ENCODE peak calls at places on chromosomes 4 and X, in five cellular contexts. One of them, this sample, is unnamed.

GRCh38 chr4:141458501-141458900 is 177.9 kb upstream of the IL15 start:
- DNase-seq in Right ventricle myocardium superior: no peak
- DNase-seq in KG1: no peak
- DNase-seq in activated naive CD4-positive, alpha-beta T cell treated with anti-CD3 and anti-CD28 coated beads for 36 hours: no peak
- DNase-seq in A172: peak
- DNase-seq in this sample: no peak

GRCh38 chr4:987689-988513 is 1.1 kb downstream of the IDUA start:
- DNase-seq in Right ventricle myocardium superior: no peak
- DNase-seq in KG1: no peak
- DNase-seq in activated naive CD4-positive, alpha-beta T cell treated with anti-CD3 and anti-CD28 coated beads for 36 hours: no peak
- DNase-seq in A172: no peak
- DNase-seq in this sample: no peak

GRCh38 chr4:112982677-112983076 is 66.8 kb upstream of the ANK2 start:
- DNase-seq in Right ventricle myocardium superior: no peak
- DNase-seq in KG1: no peak
- DNase-seq in activated naive CD4-positive, alpha-beta T cell treated with anti-CD3 and anti-CD28 coated beads for 36 hours: no peak
- DNase-seq in A172: no peak
- DNase-seq in this sample: peak

GRCh38 chrX:100895365-100896075 is 21.4 kb upstream of the NOX1 start:
- DNase-seq in Right ventricle myocardium superior: no peak
- DNase-seq in KG1: no peak
- DNase-seq in activated naive CD4-positive, alpha-beta T cell treated with anti-CD3 and anti-CD28 coated beads for 36 hours: peak
- DNase-seq in A172: peak
- DNase-seq in this sample: peak

GRCh38 chrX:106649523-106650428 is 38.0 kb downstream of the RADX start:
- DNase-seq in Right ventricle myocardium superior: no peak
- DNase-seq in KG1: no peak
- DNase-seq in activated naive CD4-positive, alpha-beta T cell treated with anti-CD3 and anti-CD28 coated beads for 36 hours: no peak
- DNase-seq in A172: no peak
- DNase-seq in this sample: no peak

GRCh38 chrX:105190252-105190853 is 30.1 kb downstream of the TEX13A start:
- DNase-seq in Right ventricle myocardium superior: no peak
- DNase-seq in KG1: peak
- DNase-seq in activated naive CD4-positive, alpha-beta T cell treated with anti-CD3 and anti-CD28 coated beads for 36 hours: peak
- DNase-seq in A172: peak
- DNase-seq in this sample: peak

GRCh38 chrX:27591938-27592337 is 1.8 kb downstream of the DCAF8L2 start:
- DNase-seq in Right ventricle myocardium superior: no peak
- DNase-seq in KG1: no peak
- DNase-seq in activated naive CD4-positive, alpha-beta T cell treated with anti-CD3 and anti-CD28 coated beads for 36 hours: no peak
- DNase-seq in A172: no peak
- DNase-seq in this sample: no peak

GRCh38 chr4:26372525-26373172 is 51.8 kb downstream of the RBPJ start:
- DNase-seq in Right ventricle myocardium superior: no peak
- DNase-seq in KG1: peak
- DNase-seq in activated naive CD4-positive, alpha-beta T cell treated with anti-CD3 and anti-CD28 coated beads for 36 hours: peak
- DNase-seq in A172: peak
- DNase-seq in this sample: peak

GRCh38 chr4:101292901-101293300 is 54.4 kb downstream of the PPP3CA start:
- DNase-seq in Right ventricle myocardium superior: no peak
- DNase-seq in KG1: no peak
- DNase-seq in activated naive CD4-positive, alpha-beta T cell treated with anti-CD3 and anti-CD28 coated beads for 36 hours: no peak
- DNase-seq in A172: no peak
- DNase-seq in this sample: peak

GRCh38 chrX:112731793-112732192 is 52.1 kb upstream of the LHFPL1 start:
- DNase-seq in Right ventricle myocardium superior: no peak
- DNase-seq in KG1: no peak
- DNase-seq in activated naive CD4-positive, alpha-beta T cell treated with anti-CD3 and anti-CD28 coated beads for 36 hours: no peak
- DNase-seq in A172: no peak
- DNase-seq in this sample: peak

GRCh38 chr4:14920759-14921313 is 81.4 kb upstream of the CPEB2 start:
- DNase-seq in Right ventricle myocardium superior: no peak
- DNase-seq in KG1: no peak
- DNase-seq in activated naive CD4-positive, alpha-beta T cell treated with anti-CD3 and anti-CD28 coated beads for 36 hours: peak
- DNase-seq in A172: no peak
- DNase-seq in this sample: no peak

GRCh38 chrX:12949927-12950656 is 24.8 kb upstream of the TMSB4X start:
- DNase-seq in Right ventricle myocardium superior: peak
- DNase-seq in KG1: peak
- DNase-seq in activated naive CD4-positive, alpha-beta T cell treated with anti-CD3 and anti-CD28 coated beads for 36 hours: peak
- DNase-seq in A172: peak
- DNase-seq in this sample: peak

GRCh38 chrX:34300871-34301270 is 168.8 kb upstream of the FAM47A start:
- DNase-seq in Right ventricle myocardium superior: no peak
- DNase-seq in KG1: no peak
- DNase-seq in activated naive CD4-positive, alpha-beta T cell treated with anti-CD3 and anti-CD28 coated beads for 36 hours: peak
- DNase-seq in A172: peak
- DNase-seq in this sample: peak

GRCh38 chr4:108774809-108775530 is 12.1 kb upstream of the ETNPPL start:
- DNase-seq in Right ventricle myocardium superior: peak
- DNase-seq in KG1: no peak
- DNase-seq in activated naive CD4-positive, alpha-beta T cell treated with anti-CD3 and anti-CD28 coated beads for 36 hours: no peak
- DNase-seq in A172: no peak
- DNase-seq in this sample: no peak

GRCh38 chrX:41960142-41960541 is 36.8 kb upstream of the CASK start:
- DNase-seq in Right ventricle myocardium superior: no peak
- DNase-seq in KG1: no peak
- DNase-seq in activated naive CD4-positive, alpha-beta T cell treated with anti-CD3 and anti-CD28 coated beads for 36 hours: no peak
- DNase-seq in A172: no peak
- DNase-seq in this sample: no peak

This sample was measured in adipocyte.